ENCODE peak calls at places on chromosomes 6 and 20, in eight cellular contexts. I is NCI-H510A treated with DMSO at 0.1 percent for 48 hours, O is AG04450, U is endothelial cell, L is dorsolateral prefrontal cortex, F is OCI-LY7, H is heart right ventricle, D is NCI-H1694 treated with DMSO at 0.1 percent for 48 hours. K is an unnamed sample.

GRCh38 chr20:10680571-10680970 is 6.8 kb upstream of the JAG1 start:
- DNase-seq in F (no peak), U (no peak), D (no peak), I (no peak), H (no peak), O (no peak), L (no peak), K (no peak)

GRCh38 chr6:40720375-40720748 is 133.2 kb upstream of the LRFN2 start:
- DNase-seq in F (no peak), I (no peak), U (no peak), L (no peak), H (no peak), D (no peak), O (no peak), K (no peak)

GRCh38 chr20:38222231-38222922 is 38.2 kb downstream of the KIAA1755 start:
- DNase-seq in H (peak; percentile 65), D (peak; percentile 23), O (no peak), U (peak; percentile 82), F (peak; percentile 37), L (peak; percentile 52), I (peak; percentile 54), K (peak; percentile 17)

GRCh38 chr6:139927236-139927635 is 552.8 kb upstream of the CITED2 start:
- DNase-seq in U (no peak), D (peak; percentile 10), F (no peak), I (no peak), O (peak; percentile 57), H (no peak), L (no peak), K (no peak)

GRCh38 chr20:47354388-47354709 is 2.1 kb downstream of the ZMYND8 start:
- DNase-seq in D (no peak), F (no peak), H (no peak), I (no peak), U (no peak), O (no peak), L (no peak), K (no peak)

GRCh38 chr6:17971128-17972073 is 16.0 kb downstream of the KIF13A start:
- DNase-seq in U (no peak), L (no peak), H (peak; percentile 13), O (no peak), I (no peak), D (no peak), F (no peak), K (no peak)

GRCh38 chr6:137271245-137272183 is 52.3 kb upstream of the IFNGR1 start:
- DNase-seq in I (peak; percentile 35), D (peak; percentile 76), U (no peak), O (peak; percentile 10), L (no peak), H (no peak), F (peak; percentile 66), K (peak; percentile 18)

GRCh38 chr6:100731411-100731810 is 149.7 kb downstream of the ASCC3 start:
- DNase-seq in U (no peak), O (no peak), F (no peak), I (no peak), H (no peak), D (no peak), L (no peak), K (no peak)

GRCh38 chr20:19789446-19789845 is 31.4 kb downstream of the RIN2 start:
- DNase-seq in D (no peak), I (no peak), F (no peak), H (no peak), L (no peak), O (no peak), U (no peak), K (no peak)